ENCODE peak calls at places on chromosomes 11 and 22, in four cellular contexts. I, H, U and P are unnamed samples. For H3K36me3, the result is how much of the 10 kb centered on the place peaks cover.

GRCh38 chr22:23236026-23236425 is 55.7 kb downstream of the BCR start:
- DNase-seq in I (no peak), H (no peak), U (no peak), P (no peak)

GRCh38 chr11:62108017-62108750 is 15.6 kb upstream of the INCENP start:
- DNase-seq in I (peak), H (peak), U (no peak), P (peak)

GRCh38 chr22:46058591-46059519 is 81.9 kb upstream of the WNT7B start:
- DNase-seq in I (no peak), H (no peak), U (no peak), P (no peak)

GRCh38 chr11:75924966-75925784 is 110.2 kb downstream of the UVRAG start:
- DNase-seq in I (no peak), H (no peak), U (no peak), P (no peak)

GRCh38 chr11:115872418-115872817 is 368.2 kb upstream of the CADM1 start:
- DNase-seq in I (peak), H (no peak), U (no peak), P (no peak)

GRCh38 chr22:39651783-39652058 is 81.2 kb downstream of the CACNA1I start:
- DNase-seq in I (no peak), H (no peak), U (no peak), P (no peak)

GRCh38 chr11:119644502-119644901 is 84.5 kb downstream of the NECTIN1 start:
- DNase-seq in I (no peak), H (no peak), U (no peak), P (no peak)

GRCh38 chr11:126628790-126629621 is 273.5 kb downstream of the ST3GAL4 start:
- DNase-seq in I (no peak), H (peak), U (no peak), P (no peak)

GRCh38 chr11:46526489-46527215 is 67.2 kb downstream of the AMBRA1 start:
- DNase-seq in I (no peak), H (no peak), U (no peak), P (no peak)

GRCh38 chr11:14148653-14149273 is 186.2 kb downstream of the SPON1 start:
- DNase-seq in I (peak), H (peak), U (no peak), P (peak)

GRCh38 chr11:69524291-69524882 is 42.9 kb downstream of the LINC01488 start:
- DNase-seq in I (no peak), H (peak), U (no peak), P (no peak)

GRCh38 chr11:119027561-119028345 is 2.9 kb downstream of the SLC37A4 start:
- DNase-seq in I (no peak), H (no peak), U (peak), P (no peak)

GRCh38 chr11:49995559-49995958 is 13.2 kb upstream of the OR4C12 start:
- DNase-seq in I (peak), H (peak), U (no peak), P (peak)

GRCh38 chr22:49628351-49629023 is 199.2 kb downstream of the BRD1 start:
- DNase-seq in I (no peak), H (no peak), U (no peak), P (no peak)

GRCh38 chr11:27913650-27914049 is 194.3 kb downstream of the KIF18A start:
- DNase-seq in I (no peak), H (peak), U (no peak), P (no peak)

GRCh38 chr11:64763804-64764611 is 4.2 kb upstream of the PYGM start:
- DNase-seq in I (no peak), H (no peak), U (no peak), P (peak)

GRCh38 chr11:82995754-82996398 is 75.8 kb downstream of the RAB30 start:
- DNase-seq in I (no peak), H (no peak), U (peak), P (no peak)

GRCh38 chr11:35337136-35337918 is 82.0 kb downstream of the SLC1A2 start:
- DNase-seq in I (no peak), H (peak), U (no peak), P (no peak)

GRCh38 chr22:40289991-40290459 is 56.3 kb upstream of the ADSL start:
- DNase-seq in I (no peak), H (no peak), U (no peak), P (peak)

GRCh38 chr11:18372187-18372586 is 22.2 kb upstream of the LDHA start:
- DNase-seq in I (no peak), H (no peak), U (no peak), P (no peak)

GRCh38 chr11:129701706-129702105 is 113.9 kb upstream of the TMEM45B start:
- DNase-seq in I (no peak), H (no peak), U (no peak), P (no peak)

GRCh38 chr11:105181521-105181920 is 42.0 kb upstream of the CARD18 start:
- DNase-seq in I (no peak), H (no peak), U (no peak), P (no peak)

GRCh38 chr11:77106321-77106720 is 3.7 kb downstream of the OMP start:
- DNase-seq in I (no peak), H (no peak), U (no peak), P (no peak)

GRCh38 chr11:116948375-116948774 is 111.0 kb upstream of the APOA1 start:
- DNase-seq in I (no peak), H (no peak), U (no peak), P (no peak)

GRCh38 chr11:114876231-114876630 is 197.9 kb downstream of the NXPE2 start:
- DNase-seq in I (no peak), H (no peak), U (no peak), P (no peak)

GRCh38 chr11:15821471-15821870 is 534.9 kb downstream of the SOX6 start:
- DNase-seq in I (no peak), H (no peak), U (no peak), P (no peak)

GRCh38 chr11:118143661-118144185 is 8.9 kb downstream of the SCN4B start:
- DNase-seq in I (no peak), H (no peak), U (no peak), P (no peak)

GRCh38 chr22:27028093-27028492 is 370.7 kb downstream of the MIAT start:
- DNase-seq in I (no peak), H (no peak), U (no peak), P (no peak)

GRCh38 chr11:100816823-100817222 is 129.7 kb downstream of the ARHGAP42 start:
- DNase-seq in I (no peak), H (peak), U (no peak), P (no peak)

GRCh38 chr11:106789406-106789805 is 228.9 kb downstream of the GUCY1A2 start:
- DNase-seq in I (no peak), H (no peak), U (no peak), P (no peak)

GRCh38 chr11:67504950-67505561 is at the start of gene PITPNM1:
- DNase-seq in I (peak), H (peak), U (peak), P (peak)

GRCh38 chr11:69137148-69137844 is 18.4 kb upstream of the SMIM38 start:
- DNase-seq in I (no peak), H (no peak), U (no peak), P (no peak)

GRCh38 chr22:49765951-49766350 is 61.7 kb downstream of the BRD1 start:
- DNase-seq in I (no peak), H (no peak), U (peak), P (no peak)

GRCh38 chr11:134139873-134140331 is 71.0 kb downstream of the JAM3 start:
- DNase-seq in I (peak), H (peak), U (peak), P (peak)

GRCh38 chr22:18048441-18048898 is 24.1 kb upstream of the MICAL3 start:
- DNase-seq in I (no peak), H (no peak), U (no peak), P (no peak)

GRCh38 chr22:47240116-47240515 is 477.7 kb downstream of the TBC1D22A start:
- DNase-seq in I (no peak), H (no peak), U (no peak), P (no peak)

GRCh38 chr11:19281555-19281954 is 40.8 kb upstream of the E2F8 start:
- DNase-seq in I (no peak), H (no peak), U (no peak), P (no peak)

GRCh38 chr11:101453682-101454081 is 130.1 kb downstream of the TRPC6 start:
- DNase-seq in I (no peak), H (no peak), U (no peak), P (no peak)

DNA sequence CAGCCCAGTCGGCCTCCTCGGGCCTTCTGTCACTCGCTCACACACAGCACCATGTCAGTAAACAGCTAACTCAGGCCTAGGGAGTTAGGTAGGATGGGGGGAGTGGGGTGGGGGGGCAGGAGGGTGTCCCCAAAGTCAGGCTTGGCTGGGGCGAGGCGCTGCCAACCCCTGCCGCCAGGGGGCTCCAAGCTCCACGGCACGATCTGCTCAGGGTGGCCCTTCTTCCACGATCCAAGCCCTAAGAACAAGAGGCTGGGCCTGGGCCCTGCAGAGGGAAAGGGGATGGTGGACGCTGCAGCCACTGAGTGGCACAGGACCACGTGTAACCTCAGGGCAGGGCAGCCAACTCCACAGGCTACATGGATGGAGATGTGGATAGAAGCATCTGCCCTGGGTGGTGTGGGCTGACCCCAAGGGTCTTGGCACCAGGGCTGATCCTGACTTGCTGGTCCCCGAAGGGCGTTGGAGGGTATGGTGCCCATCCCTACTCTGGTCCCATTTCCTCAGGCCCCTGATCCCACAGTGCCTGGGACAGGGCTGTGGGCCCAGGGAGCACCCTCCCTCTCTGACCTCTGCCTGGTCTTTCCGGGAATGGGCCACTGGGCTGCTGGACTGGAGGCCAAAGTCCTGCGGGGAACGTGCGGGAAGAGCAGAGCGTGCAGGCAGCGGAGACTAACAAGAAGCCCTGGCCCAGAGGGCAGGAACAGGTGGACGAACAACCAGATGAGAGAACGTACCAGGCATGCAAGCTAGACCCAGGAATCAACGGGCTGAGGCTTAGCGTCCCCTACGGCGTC is 29.1 kb upstream of the TXNRD2 start:
- DNase-seq in I (peak), H (peak), U (peak), P (peak)
- H3K36me3 ChIP-seq in I (under half), H (under half), U (half or more), P (under half)

DNA sequence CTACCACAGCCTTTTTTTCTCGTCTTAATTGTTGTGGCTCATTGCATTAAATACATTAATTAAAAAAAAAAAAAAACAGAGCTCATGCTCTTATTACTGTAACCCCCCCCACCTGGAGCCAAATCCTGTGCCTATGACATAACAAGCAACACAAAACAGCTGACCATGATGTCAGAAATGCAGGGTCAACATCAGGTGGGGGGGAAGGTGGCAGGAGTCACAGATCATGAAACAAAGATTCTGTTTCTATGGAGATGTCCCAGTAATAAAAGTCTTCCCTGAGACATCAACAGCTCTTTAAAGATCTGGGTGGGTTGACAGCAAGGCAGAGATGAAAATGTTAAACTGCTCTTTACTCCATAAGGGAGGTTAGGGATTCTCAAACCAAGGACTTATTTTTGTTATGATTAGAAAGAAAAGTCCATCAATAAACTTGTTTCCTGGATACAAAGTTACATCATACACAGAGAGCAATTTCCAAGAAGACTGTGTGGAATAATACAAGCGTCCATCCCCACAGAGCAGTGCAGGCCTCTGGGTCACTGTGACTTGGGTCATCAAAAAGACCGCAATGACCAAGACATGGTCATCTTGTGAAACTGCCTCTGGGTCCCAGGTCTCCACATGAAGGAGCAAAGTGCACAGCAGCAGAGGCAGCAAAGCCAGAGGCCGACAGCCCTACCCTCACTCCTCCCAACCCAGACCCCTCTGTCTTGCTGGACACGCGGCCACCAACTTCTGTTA is 42.7 kb upstream of the CYP2D6 start:
- DNase-seq in I (no peak), H (no peak), U (no peak), P (no peak)
- H3K36me3 ChIP-seq in I (under half), H (under half), U (under half), P (under half)

GRCh38 chr22:29290061-29290460 is 16.4 kb upstream of the GAS2L1 start:
- DNase-seq in I (no peak), H (no peak), U (no peak), P (no peak)

GRCh38 chr22:29291215-29291614 is 15.2 kb upstream of the GAS2L1 start:
- DNase-seq in I (no peak), H (peak), U (no peak), P (no peak)

GRCh38 chr22:29288837-29289236 is 17.6 kb upstream of the GAS2L1 start:
- DNase-seq in I (no peak), H (no peak), U (no peak), P (no peak)

GRCh38 chr22:29292379-29292778 is 14.1 kb upstream of the GAS2L1 start:
- DNase-seq in I (no peak), H (no peak), U (no peak), P (no peak)
- H3K36me3 ChIP-seq in I (half or more), H (under half), U (half or more), P (half or more)

GRCh38 chr22:38292694-38293093 is 19.9 kb upstream of the TMEM184B start:
- DNase-seq in I (no peak), H (no peak), U (no peak), P (no peak)
- H3K36me3 ChIP-seq in I (half or more), H (under half), U (half or more), P (under half)

GRCh38 chr11:70729949-70730348 is 331.6 kb downstream of the CTTN start:
- DNase-seq in I (no peak), H (no peak), U (no peak), P (no peak)
- H3K36me3 ChIP-seq in I (under half), H (under half), U (under half), P (under half)

GRCh38 chr11:12251651-12252560 is 125.5 kb upstream of the PARVA start:
- DNase-seq in I (no peak), H (no peak), U (no peak), P (no peak)
- H3K36me3 ChIP-seq in I (under half), H (under half), U (under half), P (under half)

GRCh38 chr11:108253176-108253575 is 30.3 kb downstream of the ATM start:
- DNase-seq in I (no peak), H (peak), U (no peak), P (no peak)
- H3K36me3 ChIP-seq in I (half or more), H (under half), U (half or more), P (half or more)